ENCODE peak calls at places on chromosomes 16 and 17, in seven cellular contexts. One of them, this sample, is unnamed.

GRCh38 chr17:44444735-44445105 is 55.3 kb upstream of the ITGA2B start:
- DNase-seq in stimulated activated CD8-positive, alpha-beta memory T cell treated with anti-CD3 and anti-CD28 coated beads, Interleukin-15, amount 100 ng/mL, for 24 hours: no peak
- DNase-seq in B cell: no peak
- DNase-seq in brain pericyte: peak; percentile 18
- DNase-seq in heart right ventricle: no peak
- DNase-seq in lung: no peak
- DNase-seq in germinal center: no peak
- DNase-seq in this sample: no peak

GRCh38 chr17:6374271-6374691 is 60.6 kb downstream of the AIPL1 start:
- DNase-seq in stimulated activated CD8-positive, alpha-beta memory T cell treated with anti-CD3 and anti-CD28 coated beads, Interleukin-15, amount 100 ng/mL, for 24 hours: no peak
- DNase-seq in B cell: no peak
- DNase-seq in brain pericyte: no peak
- DNase-seq in heart right ventricle: no peak
- DNase-seq in lung: no peak
- DNase-seq in germinal center: no peak
- DNase-seq in this sample: no peak

GRCh38 chr17:29590979-29591736 is 1.7 kb upstream of the GIT1 start:
- DNase-seq in stimulated activated CD8-positive, alpha-beta memory T cell treated with anti-CD3 and anti-CD28 coated beads, Interleukin-15, amount 100 ng/mL, for 24 hours: no peak
- DNase-seq in B cell: no peak
- DNase-seq in brain pericyte: no peak
- DNase-seq in heart right ventricle: peak; percentile 42
- DNase-seq in lung: no peak
- DNase-seq in germinal center: peak; percentile 42
- DNase-seq in this sample: peak; percentile 53

GRCh38 chr16:34802848-34803599 is 1343.6 kb downstream of the TP53TG3F start:
- DNase-seq in stimulated activated CD8-positive, alpha-beta memory T cell treated with anti-CD3 and anti-CD28 coated beads, Interleukin-15, amount 100 ng/mL, for 24 hours: no peak
- DNase-seq in B cell: no peak
- DNase-seq in brain pericyte: no peak
- DNase-seq in heart right ventricle: no peak
- DNase-seq in lung: no peak
- DNase-seq in germinal center: no peak
- DNase-seq in this sample: no peak

GRCh38 chr17:64278614-64279013 is 15.6 kb upstream of the TEX2 start:
- DNase-seq in stimulated activated CD8-positive, alpha-beta memory T cell treated with anti-CD3 and anti-CD28 coated beads, Interleukin-15, amount 100 ng/mL, for 24 hours: no peak
- DNase-seq in B cell: no peak
- DNase-seq in brain pericyte: no peak
- DNase-seq in heart right ventricle: peak; percentile 16
- DNase-seq in lung: no peak
- DNase-seq in germinal center: no peak
- DNase-seq in this sample: no peak

GRCh38 chr17:58666858-58667267 is 25.0 kb downstream of the TEX14 start:
- DNase-seq in stimulated activated CD8-positive, alpha-beta memory T cell treated with anti-CD3 and anti-CD28 coated beads, Interleukin-15, amount 100 ng/mL, for 24 hours: no peak
- DNase-seq in B cell: peak; percentile 48
- DNase-seq in brain pericyte: no peak
- DNase-seq in heart right ventricle: peak; percentile 87
- DNase-seq in lung: peak; percentile 74
- DNase-seq in germinal center: peak; percentile 23
- DNase-seq in this sample: peak; percentile 52

GRCh38 chr17:43026610-43027009 is 1.6 kb downstream of the RND2 start:
- DNase-seq in stimulated activated CD8-positive, alpha-beta memory T cell treated with anti-CD3 and anti-CD28 coated beads, Interleukin-15, amount 100 ng/mL, for 24 hours: no peak
- DNase-seq in B cell: no peak
- DNase-seq in brain pericyte: no peak
- DNase-seq in heart right ventricle: no peak
- DNase-seq in lung: no peak
- DNase-seq in germinal center: peak; percentile 19
- DNase-seq in this sample: no peak

GRCh38 chr17:7445011-7445927 is at the start of gene CHRNB1:
- DNase-seq in stimulated activated CD8-positive, alpha-beta memory T cell treated with anti-CD3 and anti-CD28 coated beads, Interleukin-15, amount 100 ng/mL, for 24 hours: no peak
- DNase-seq in B cell: no peak
- DNase-seq in brain pericyte: no peak
- DNase-seq in heart right ventricle: peak; percentile 75
- DNase-seq in lung: peak; percentile 80
- DNase-seq in germinal center: peak; percentile 37
- DNase-seq in this sample: peak; percentile 84